ENCODE peak calls at places on chromosomes 2 and 18, in eight cellular contexts. G is dorsolateral prefrontal cortex; B is IMR-90; H is CD8-positive, alpha-beta T cell; O is H9; Y is left ventricle myocardium inferior; P is psoas muscle; T is tibial nerve. W is an unnamed sample.

GRCh38 chr2:217183471-217183870 is 323.6 kb upstream of the TNP1 start:
- DNase-seq in P (no peak), O (no peak), B (no peak), T (no peak), H (no peak), G (no peak), Y (no peak), W (no peak)

GRCh38 chr2:69162121-69162520 is 149.1 kb downstream of the ANTXR1 start:
- DNase-seq in H (no peak), B (no peak), O (no peak), T (no peak), G (no peak), P (no peak), Y (no peak), W (no peak)

GRCh38 chr2:127641133-127641532 is 4.8 kb upstream of the GPR17 start:
- DNase-seq in G (no peak), B (no peak), H (no peak), P (no peak), T (no peak), O (no peak), Y (no peak), W (no peak)

GRCh38 chr2:227783404-227784138 is 30.1 kb upstream of the CCL20 start:
- DNase-seq in O (no peak), Y (no peak), B (no peak), T (no peak), H (no peak), G (no peak), P (no peak), W (no peak)

GRCh38 chr2:241122376-241123002 is 20.4 kb upstream of the MTERF4 start:
- DNase-seq in O (no peak), B (no peak), H (no peak), T (no peak), G (no peak), P (no peak), Y (no peak), W (no peak)

GRCh38 chr2:204019572-204020501 is 83.3 kb downstream of the ICOS start:
- DNase-seq in G (no peak), P (no peak), O (no peak), T (no peak), H (no peak), Y (no peak), B (peak), W (peak)

GRCh38 chr2:66428986-66429612 is 5.8 kb upstream of the MEIS1 start:
- DNase-seq in P (no peak), T (no peak), Y (no peak), G (no peak), H (no peak), B (peak), O (no peak), W (peak)

GRCh38 chr2:241053576-241054251 is 48.4 kb downstream of the MTERF4 start:
- DNase-seq in O (no peak), P (no peak), T (peak), G (no peak), B (no peak), Y (no peak), H (no peak), W (no peak)

GRCh38 chr18:36572135-36572856 is 256.5 kb downstream of the TPGS2 start:
- DNase-seq in P (peak), O (peak), H (no peak), B (peak), Y (no peak), G (peak), T (peak), W (peak)

GRCh38 chr2:42125887-42126594 is 43.1 kb upstream of the EML4 start:
- DNase-seq in P (no peak), H (no peak), B (no peak), O (peak), G (no peak), Y (no peak), T (no peak), W (no peak)

GRCh38 chr2:144324446-144325045 is 195.4 kb downstream of the ZEB2 start:
- DNase-seq in H (no peak), Y (no peak), P (no peak), G (no peak), O (no peak), T (no peak), B (no peak), W (no peak)

GRCh38 chr2:176745543-176746331 is 466.9 kb upstream of the HNRNPA3 start:
- DNase-seq in G (no peak), B (no peak), O (no peak), H (no peak), T (no peak), Y (no peak), P (no peak), W (no peak)

GRCh38 chr18:13273800-13274199 is 55.2 kb downstream of the LDLRAD4 start:
- DNase-seq in P (no peak), G (no peak), B (no peak), T (no peak), H (no peak), Y (no peak), O (no peak), W (no peak)

GRCh38 chr2:238027591-238028415 is 33.0 kb upstream of the SCLY start:
- DNase-seq in B (no peak), P (no peak), H (no peak), O (peak), Y (no peak), G (no peak), T (no peak), W (no peak)

GRCh38 chr18:8747440-8747937 is 42.1 kb downstream of the MTCL1 start:
- DNase-seq in O (no peak), H (no peak), B (peak), G (no peak), Y (no peak), P (no peak), T (no peak), W (peak)

GRCh38 chr2:168559187-168559586 is 103.1 kb downstream of the CERS6 start:
- DNase-seq in G (no peak), B (no peak), O (no peak), P (no peak), H (no peak), Y (no peak), T (no peak), W (no peak)

GRCh38 chr2:32718752-32719151 is 90.9 kb downstream of the TTC27 start:
- DNase-seq in G (no peak), T (no peak), Y (no peak), H (no peak), P (no peak), O (no peak), B (no peak), W (no peak)
- TF ChIP-seq CTCF in G (no peak), T (no peak), Y (no peak), H (no peak), P (no peak), O (peak), B (no peak), W (no peak)

GRCh38 chr18:45802814-45803492 is 22.5 kb upstream of the SIGLEC15 start:
- DNase-seq in O (no peak), H (no peak), Y (no peak), P (no peak), T (no peak), G (no peak), B (peak), W (peak)

GRCh38 chr18:45806226-45806625 is 19.2 kb upstream of the SIGLEC15 start:
- DNase-seq in H (no peak), T (no peak), Y (no peak), G (no peak), P (no peak), O (no peak), B (peak), W (peak)

GRCh38 chr18:45801396-45802004 is 24.0 kb upstream of the SIGLEC15 start:
- DNase-seq in P (no peak), B (no peak), H (no peak), O (no peak), T (no peak), G (no peak), Y (no peak), W (no peak)

GRCh38 chr18:45805551-45805950 is 19.9 kb upstream of the SIGLEC15 start:
- DNase-seq in Y (no peak), P (no peak), O (no peak), B (no peak), T (no peak), H (no peak), G (no peak), W (no peak)
- H3K27ac ChIP-seq in Y (no peak), P (no peak), O (no peak), B (no peak), T (no peak), H (no peak), G (no peak), W (peak)

GRCh38 chr2:74767618-74768017 is 66.3 kb upstream of the HK2 start:
- DNase-seq in B (peak), T (no peak), O (no peak), G (no peak), P (no peak), Y (no peak), H (no peak), W (no peak)
- TF ChIP-seq CTCF in B (no peak), T (no peak), O (no peak), G (no peak), P (no peak), Y (no peak), H (no peak), W (no peak)

GRCh38 chr18:58541789-58542425 is 87.0 kb downstream of the ALPK2 start:
- DNase-seq in H (peak), P (no peak), O (no peak), T (no peak), B (peak), Y (no peak), G (no peak), W (peak)
- H3K27ac ChIP-seq in H (no peak), P (peak), O (no peak), T (no peak), B (peak), Y (peak), G (no peak), W (peak)

GRCh38 chr18:3193354-3193753 is 26.4 kb downstream of the MYOM1 start:
- DNase-seq in B (no peak), O (no peak), H (no peak), G (no peak), T (no peak), Y (no peak), P (no peak), W (no peak)
- TF ChIP-seq CTCF in B (no peak), O (no peak), H (no peak), G (no peak), T (no peak), Y (no peak), P (no peak), W (no peak)

GRCh38 chr2:99600929-99601680 is 111.3 kb upstream of the REV1 start:
- DNase-seq in Y (no peak), O (peak), H (no peak), T (no peak), B (peak), P (no peak), G (no peak), W (peak)

GRCh38 chr2:99593692-99594427 is 104.0 kb upstream of the REV1 start:
- DNase-seq in B (no peak), O (no peak), P (no peak), T (no peak), Y (no peak), G (no peak), H (no peak), W (no peak)

GRCh38 chr2:99597616-99598015 is 107.8 kb upstream of the REV1 start:
- DNase-seq in H (no peak), O (no peak), B (peak), T (no peak), Y (no peak), P (no peak), G (no peak), W (no peak)

GRCh38 chr2:99598435-99598834 is 108.6 kb upstream of the REV1 start:
- DNase-seq in G (peak), T (no peak), Y (no peak), H (no peak), B (no peak), P (no peak), O (peak), W (no peak)

GRCh38 chr2:99595373-99595772 is 105.6 kb upstream of the REV1 start:
- DNase-seq in H (no peak), B (no peak), P (no peak), O (no peak), T (no peak), Y (no peak), G (no peak), W (no peak)
- H3K27ac ChIP-seq in H (no peak), B (no peak), P (no peak), O (no peak), T (no peak), Y (no peak), G (no peak), W (no peak)

GRCh38 chr2:181586569-181587076 is 70.3 kb downstream of the CERKL start:
- DNase-seq in H (no peak), Y (no peak), B (no peak), P (no peak), T (no peak), O (no peak), G (no peak), W (no peak)

GRCh38 chr2:181578829-181579228 is 78.1 kb downstream of the CERKL start:
- DNase-seq in G (no peak), T (no peak), H (no peak), B (no peak), Y (no peak), O (no peak), P (no peak), W (no peak)

GRCh38 chr2:181585732-181586131 is 71.2 kb downstream of the CERKL start:
- DNase-seq in P (no peak), G (no peak), O (no peak), H (no peak), B (no peak), T (no peak), Y (no peak), W (no peak)

GRCh38 chr2:181576431-181576830 is 80.5 kb downstream of the CERKL start:
- DNase-seq in P (no peak), H (no peak), O (no peak), T (no peak), G (no peak), Y (no peak), B (no peak), W (no peak)

GRCh38 chr2:181581534-181581933 is 75.4 kb downstream of the CERKL start:
- DNase-seq in G (no peak), Y (no peak), B (no peak), O (peak), T (no peak), H (no peak), P (no peak), W (no peak)
- TF ChIP-seq CTCF in G (no peak), Y (no peak), B (no peak), O (peak), T (no peak), H (no peak), P (no peak), W (peak)

W was measured in brain microvascular endothelial cell.